ENCODE peak calls at places on chromosome 15, in five cellular contexts. R is right atrium auricular region, E is heart right ventricle, I is neural progenitor cell, T is GM23338. C is an unnamed sample. For H3K36me3 and H3K27me3, the result is how much of the 10 kb centered on the place peaks cover.

GRCh38 chr15:65377976-65378366 is at the start of gene IGDCC3:
- DNase-seq in R (no peak), E (no peak), I (peak), T (peak), C (peak)

GRCh38 chr15:22224241-22224671 is 143.9 kb downstream of the OR4M2 start:
- DNase-seq in R (no peak), E (no peak), I (no peak), T (no peak), C (no peak)

GRCh38 chr15:62337934-62338333 is 172.8 kb upstream of the C2CD4B start:
- DNase-seq in R (no peak), E (no peak), I (no peak), T (no peak), C (no peak)

GRCh38 chr15:82571722-82572222 is 31.5 kb upstream of the RPS17 start:
- DNase-seq in R (peak), E (peak), I (peak), T (peak), C (peak)

GRCh38 chr15:39247574-39247973 is 333.3 kb upstream of the THBS1 start:
- DNase-seq in R (no peak), E (no peak), I (no peak), T (no peak), C (no peak)

GRCh38 chr15:58684751-58685150 is 64.8 kb downstream of the ADAM10 start:
- DNase-seq in R (no peak), E (no peak), I (no peak), T (no peak), C (no peak)

GRCh38 chr15:28994142-28994829 is 108.5 kb downstream of the APBA2 start:
- DNase-seq in R (no peak), E (no peak), I (no peak), T (no peak), C (no peak)

GRCh38 chr15:69132430-69132829 is 28.0 kb upstream of the GLCE start:
- DNase-seq in R (no peak), E (no peak), I (no peak), T (no peak), C (no peak)

GRCh38 chr15:81572190-81572589 is 198.2 kb upstream of the TMC3 start:
- DNase-seq in R (no peak), E (no peak), I (no peak), T (no peak), C (no peak)

GRCh38 chr15:41934843-41935242 is 37.5 kb downstream of the EHD4 start:
- DNase-seq in R (no peak), E (peak), I (no peak), T (peak), C (peak)

GRCh38 chr15:40413036-40413435 is 7.4 kb downstream of the IVD start:
- DNase-seq in R (no peak), E (no peak), I (no peak), T (no peak), C (no peak)

GRCh38 chr15:42108189-42108588 is 13.8 kb upstream of the PLA2G4D start:
- DNase-seq in R (no peak), E (no peak), I (no peak), T (no peak), C (no peak)

GRCh38 chr15:45009046-45009445 is 13.9 kb upstream of the SORD start:
- DNase-seq in R (no peak), E (no peak), I (no peak), T (no peak), C (no peak)

GRCh38 chr15:83504365-83504764 is 57.2 kb downstream of the SH3GL3 start:
- DNase-seq in R (no peak), E (no peak), I (no peak), T (no peak), C (no peak)

GRCh38 chr15:47602124-47602523 is 115.2 kb upstream of the SEMA6D start:
- DNase-seq in R (no peak), E (no peak), I (no peak), T (no peak), C (no peak)

GRCh38 chr15:55827204-55827603 is 84.3 kb upstream of the PRTG start:
- DNase-seq in R (no peak), E (no peak), I (no peak), T (peak), C (no peak)

GRCh38 chr15:62128916-62129315 is 36.2 kb downstream of the C2CD4B start:
- DNase-seq in R (no peak), E (no peak), I (no peak), T (no peak), C (no peak)

GRCh38 chr15:51322622-51323296 is 15.6 kb downstream of the CYP19A1 start:
- DNase-seq in R (peak), E (peak), I (no peak), T (no peak), C (no peak)

GRCh38 chr15:58724471-58724870 is 25.0 kb downstream of the ADAM10 start:
- DNase-seq in R (no peak), E (no peak), I (no peak), T (no peak), C (no peak)

GRCh38 chr15:43406808-43407207 is 35.9 kb downstream of the TUBGCP4 start:
- DNase-seq in R (no peak), E (no peak), I (no peak), T (no peak), C (no peak)

GRCh38 chr15:88257311-88257901 is 867 bp upstream of the NTRK3 start:
- DNase-seq in R (no peak), E (no peak), I (peak), T (peak), C (peak)

GRCh38 chr15:93614446-93615104 is 525.6 kb upstream of the RGMA start:
- DNase-seq in R (no peak), E (peak), I (no peak), T (no peak), C (no peak)

GRCh38 chr15:27619204-27619603 is 479.9 kb downstream of the OCA2 start:
- DNase-seq in R (no peak), E (no peak), I (no peak), T (no peak), C (peak)

GRCh38 chr15:27617013-27617412 is 482.1 kb downstream of the OCA2 start:
- DNase-seq in R (no peak), E (no peak), I (no peak), T (no peak), C (no peak)
- H3K36me3 ChIP-seq in R (under half), E (under half), I (under half), T (under half), C (under half)

GRCh38 chr15:67024322-67024997 is 40.9 kb upstream of the SMAD3 start:
- DNase-seq in R (peak), E (peak), I (no peak), T (no peak), C (no peak)
- H3K4me3 ChIP-seq in R (no peak), E (no peak), I (no peak), T (no peak), C (no peak)

GRCh38 chr15:77627067-77627466 is 5.6 kb downstream of the LINGO1 start:
- DNase-seq in R (no peak), E (no peak), I (no peak), T (no peak), C (no peak)
- H3K27me3 ChIP-seq in R (under half), E (under half), I (under half), T (under half), C (under half)

DNA sequence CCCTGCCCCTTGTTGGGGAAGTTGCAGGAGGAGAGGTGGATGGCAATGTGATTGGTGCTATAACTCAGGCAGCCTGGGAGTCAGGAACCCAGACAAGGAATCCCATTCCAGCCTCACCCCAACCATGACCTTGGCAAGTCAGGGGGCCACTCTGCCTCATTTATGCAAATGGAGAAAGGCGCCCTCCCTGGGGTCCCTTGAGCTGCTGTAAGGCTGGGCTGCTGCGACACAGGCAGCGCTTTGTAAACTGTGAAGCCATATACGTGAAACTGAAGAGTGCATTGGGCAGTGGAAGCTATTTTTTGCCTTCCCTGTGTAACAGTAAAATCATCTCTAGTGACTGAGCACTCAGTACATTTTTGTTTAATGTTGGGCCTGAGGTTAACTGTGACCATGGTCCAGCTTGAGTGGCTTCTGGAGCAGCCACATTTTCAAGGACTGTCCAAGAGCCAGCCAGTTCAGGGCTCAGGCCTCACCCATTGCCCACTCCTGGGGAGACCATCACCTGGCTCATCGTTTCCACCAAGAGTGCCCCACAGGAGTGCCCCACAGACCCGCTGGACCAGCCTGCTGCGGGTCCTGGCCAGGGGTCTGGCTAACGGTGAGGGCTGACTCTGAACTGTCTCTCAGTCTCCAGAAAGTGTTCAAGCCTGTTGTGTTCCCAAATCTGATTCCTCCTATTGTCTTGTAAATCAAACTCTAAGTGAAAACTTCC is 27.9 kb downstream of the KIF7 start:
- DNase-seq in R (no peak), E (no peak), I (no peak), T (no peak), C (peak)
- H3K36me3 ChIP-seq in R (under half), E (half or more), I (under half), T (half or more), C (half or more)

DNA sequence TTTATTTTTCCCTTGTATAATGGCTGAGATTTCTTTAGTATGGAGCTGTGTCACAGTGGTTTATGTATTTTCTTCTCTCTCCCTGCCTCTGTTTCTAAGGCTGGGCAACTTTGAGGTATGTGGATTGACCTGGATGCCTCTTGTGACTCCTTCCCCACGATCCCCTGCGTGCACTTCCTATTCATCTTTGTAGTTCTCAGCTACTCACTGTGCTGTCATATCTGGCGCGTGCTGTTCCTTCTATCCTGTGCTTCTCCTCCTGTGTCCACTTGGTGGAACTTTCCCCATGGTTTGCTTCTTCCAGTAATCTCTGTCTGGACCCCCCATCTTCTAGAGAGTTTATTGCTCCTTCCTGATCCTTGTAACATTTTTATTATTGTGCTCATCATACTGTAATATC is 97.3 kb downstream of the AKAP13 start:
- DNase-seq in R (no peak), E (no peak), I (no peak), T (no peak), C (no peak)
- H3K4me3 ChIP-seq in R (no peak), E (no peak), I (no peak), T (no peak), C (no peak)

GRCh38 chr15:70421197-70421482 is 323.4 kb upstream of the TLE3 start:
- DNase-seq in R (no peak), E (no peak), I (no peak), T (no peak), C (no peak)

GRCh38 chr15:70419046-70419445 is 321.3 kb upstream of the TLE3 start:
- DNase-seq in R (no peak), E (no peak), I (no peak), T (no peak), C (no peak)

GRCh38 chr15:70422342-70422741 is 324.6 kb upstream of the TLE3 start:
- DNase-seq in R (no peak), E (no peak), I (no peak), T (no peak), C (no peak)

GRCh38 chr15:70423267-70423666 is 325.6 kb upstream of the TLE3 start:
- DNase-seq in R (no peak), E (no peak), I (no peak), T (no peak), C (no peak)

GRCh38 chr15:70420421-70421196 is 322.9 kb upstream of the TLE3 start:
- DNase-seq in R (no peak), E (no peak), I (peak), T (peak), C (peak)
- H3K27me3 ChIP-seq in R (under half), E (under half), I (under half), T (under half), C (under half)

DNA sequence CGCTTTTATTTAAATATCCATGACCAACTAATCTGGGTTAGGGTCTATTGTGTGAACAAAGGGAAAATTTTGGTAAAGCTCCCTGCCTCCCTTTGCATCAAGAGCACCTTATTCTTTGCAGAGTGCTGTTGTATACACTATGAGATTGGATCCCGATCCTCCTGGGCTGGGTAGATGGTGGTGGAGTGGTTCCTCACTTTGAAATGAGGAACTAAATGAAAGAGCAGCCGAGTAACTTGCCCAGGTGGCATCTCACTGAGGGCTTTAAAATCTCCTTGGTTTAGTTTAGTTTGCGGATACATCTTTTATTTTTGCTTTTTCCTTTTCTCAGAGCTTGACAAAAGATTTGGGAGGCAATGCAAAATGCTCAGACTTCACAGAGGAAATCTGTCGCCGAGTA is 19.4 kb downstream of the IDH3A start:
- DNase-seq in R (no peak), E (no peak), I (no peak), T (no peak), C (no peak)
- H3K36me3 ChIP-seq in R (half or more), E (half or more), I (under half), T (under half), C (under half)

GRCh38 chr15:91694131-91694828 is 159.2 kb upstream of the SLCO3A1 start:
- DNase-seq in R (peak), E (peak), I (no peak), T (peak), C (no peak)
- H3K4me3 ChIP-seq in R (no peak), E (peak), I (no peak), T (no peak), C (no peak)

C was measured in H7.